ENCODE peak calls at places on chromosomes 2 and 18, in six cellular contexts. One of them, this sample, is unnamed.
A peak's percentile ranks its signal among the peaks of the same experiment; 100 is the strongest.

GRCh38 chr2:164538250-164538866 is 82.9 kb downstream of the GRB14 start:
- DNase-seq in endothelial cell of umbilical vein: peak; percentile 56
- DNase-seq in GM23248: peak; percentile 69
- DNase-seq in sigmoid colon: no peak
- DNase-seq in colonic mucosa: no peak
- DNase-seq in ascending aorta: no peak
- DNase-seq in this sample: no peak

GRCh38 chr2:43220982-43221659 is 5.3 kb downstream of the ZFP36L2 start:
- DNase-seq in sigmoid colon: peak; percentile 92
- DNase-seq in colonic mucosa: peak; percentile 73
- DNase-seq in endothelial cell of umbilical vein: peak; percentile 80
- DNase-seq in ascending aorta: no peak
- DNase-seq in GM23248: peak; percentile 72
- DNase-seq in this sample: no peak

GRCh38 chr2:122300758-122301157 is 545.3 kb downstream of the TSN start:
- DNase-seq in endothelial cell of umbilical vein: no peak
- DNase-seq in sigmoid colon: no peak
- DNase-seq in colonic mucosa: no peak
- DNase-seq in ascending aorta: no peak
- DNase-seq in GM23248: no peak
- DNase-seq in this sample: no peak

GRCh38 chr2:106812377-106812776 is 73.6 kb downstream of the ST6GAL2 start:
- DNase-seq in colonic mucosa: no peak
- DNase-seq in ascending aorta: no peak
- DNase-seq in GM23248: no peak
- DNase-seq in sigmoid colon: no peak
- DNase-seq in endothelial cell of umbilical vein: no peak
- DNase-seq in this sample: no peak

GRCh38 chr2:108707300-108707699 is 12.0 kb upstream of the RANBP2 start:
- DNase-seq in ascending aorta: no peak
- DNase-seq in sigmoid colon: no peak
- DNase-seq in GM23248: no peak
- DNase-seq in colonic mucosa: no peak
- DNase-seq in endothelial cell of umbilical vein: no peak
- DNase-seq in this sample: no peak

GRCh38 chr2:177056540-177056939 is 156.1 kb upstream of the HNRNPA3 start:
- DNase-seq in endothelial cell of umbilical vein: no peak
- DNase-seq in colonic mucosa: no peak
- DNase-seq in ascending aorta: no peak
- DNase-seq in sigmoid colon: peak; percentile 73
- DNase-seq in GM23248: peak; percentile 15
- DNase-seq in this sample: no peak

GRCh38 chr2:9403924-9404323 is 19.4 kb downstream of the ITGB1BP1 start:
- DNase-seq in endothelial cell of umbilical vein: peak; percentile 21
- DNase-seq in sigmoid colon: peak; percentile 9
- DNase-seq in GM23248: peak; percentile 66
- DNase-seq in colonic mucosa: no peak
- DNase-seq in ascending aorta: no peak
- DNase-seq in this sample: no peak

GRCh38 chr2:240577281-240578109 is 9.0 kb upstream of the CAPN10 start:
- DNase-seq in GM23248: no peak
- DNase-seq in sigmoid colon: no peak
- DNase-seq in ascending aorta: no peak
- DNase-seq in endothelial cell of umbilical vein: no peak
- DNase-seq in colonic mucosa: no peak
- DNase-seq in this sample: no peak

GRCh38 chr2:128311755-128312341 is 6.8 kb downstream of the HS6ST1 start:
- DNase-seq in colonic mucosa: peak; percentile 16
- DNase-seq in GM23248: no peak
- DNase-seq in endothelial cell of umbilical vein: no peak
- DNase-seq in sigmoid colon: peak; percentile 62
- DNase-seq in ascending aorta: peak; percentile 4
- DNase-seq in this sample: no peak

GRCh38 chr2:29000481-29000880 is 19.4 kb downstream of the TOGARAM2 start:
- DNase-seq in ascending aorta: peak; percentile 60
- DNase-seq in endothelial cell of umbilical vein: no peak
- DNase-seq in GM23248: no peak
- DNase-seq in colonic mucosa: peak; percentile 49
- DNase-seq in sigmoid colon: peak; percentile 79
- DNase-seq in this sample: no peak

GRCh38 chr2:219447242-219448098 is 12.8 kb downstream of the SPEG start:
- DNase-seq in endothelial cell of umbilical vein: no peak
- DNase-seq in colonic mucosa: no peak
- DNase-seq in sigmoid colon: peak; percentile 80
- DNase-seq in ascending aorta: no peak
- DNase-seq in GM23248: no peak
- DNase-seq in this sample: no peak

GRCh38 chr2:219451626-219452360 is 17.1 kb downstream of the SPEG start:
- DNase-seq in endothelial cell of umbilical vein: no peak
- DNase-seq in colonic mucosa: no peak
- DNase-seq in ascending aorta: no peak
- DNase-seq in sigmoid colon: peak; percentile 96
- DNase-seq in GM23248: no peak
- DNase-seq in this sample: no peak

GRCh38 chr2:219448776-219449476 is 14.3 kb downstream of the SPEG start:
- DNase-seq in endothelial cell of umbilical vein: no peak
- DNase-seq in ascending aorta: no peak
- DNase-seq in colonic mucosa: no peak
- DNase-seq in GM23248: no peak
- DNase-seq in sigmoid colon: peak; percentile 87
- DNase-seq in this sample: no peak

GRCh38 chr2:219448099-219448775 is 13.6 kb downstream of the SPEG start:
- DNase-seq in endothelial cell of umbilical vein: no peak
- DNase-seq in colonic mucosa: no peak
- DNase-seq in GM23248: no peak
- DNase-seq in sigmoid colon: no peak
- DNase-seq in ascending aorta: no peak
- DNase-seq in this sample: no peak

GRCh38 chr2:219449609-219450008 is 15.0 kb downstream of the SPEG start:
- DNase-seq in ascending aorta: no peak
- DNase-seq in colonic mucosa: no peak
- DNase-seq in sigmoid colon: no peak
- DNase-seq in endothelial cell of umbilical vein: no peak
- DNase-seq in GM23248: no peak
- DNase-seq in this sample: no peak
- H3K4me1 ChIP-seq in ascending aorta: peaks cover 91% of the 10 kb centered on the region
- H3K4me1 ChIP-seq in colonic mucosa: no peaks in the 10 kb centered on the region
- H3K4me1 ChIP-seq in sigmoid colon: no peaks in the 10 kb centered on the region
- H3K4me1 ChIP-seq in endothelial cell of umbilical vein: peaks cover 4% of the 10 kb centered on the region
- H3K4me1 ChIP-seq in GM23248: peaks cover 47% of the 10 kb centered on the region
- H3K4me1 ChIP-seq in this sample: peaks cover 28% of the 10 kb centered on the region

GRCh38 chr2:241668839-241669238 is 17.8 kb downstream of the DTYMK start:
- DNase-seq in GM23248: no peak
- DNase-seq in sigmoid colon: no peak
- DNase-seq in endothelial cell of umbilical vein: no peak
- DNase-seq in colonic mucosa: no peak
- DNase-seq in ascending aorta: no peak
- DNase-seq in this sample: no peak
- H3K36me3 ChIP-seq in GM23248: no peaks in the 10 kb centered on the region
- H3K36me3 ChIP-seq in sigmoid colon: peaks cover 37% of the 10 kb centered on the region
- H3K36me3 ChIP-seq in endothelial cell of umbilical vein: peaks cover 25% of the 10 kb centered on the region
- H3K36me3 ChIP-seq in colonic mucosa: peaks cover 9% of the 10 kb centered on the region
- H3K36me3 ChIP-seq in ascending aorta: peaks cover 69% of the 10 kb centered on the region
- H3K36me3 ChIP-seq in this sample: no peaks in the 10 kb centered on the region

DNA sequence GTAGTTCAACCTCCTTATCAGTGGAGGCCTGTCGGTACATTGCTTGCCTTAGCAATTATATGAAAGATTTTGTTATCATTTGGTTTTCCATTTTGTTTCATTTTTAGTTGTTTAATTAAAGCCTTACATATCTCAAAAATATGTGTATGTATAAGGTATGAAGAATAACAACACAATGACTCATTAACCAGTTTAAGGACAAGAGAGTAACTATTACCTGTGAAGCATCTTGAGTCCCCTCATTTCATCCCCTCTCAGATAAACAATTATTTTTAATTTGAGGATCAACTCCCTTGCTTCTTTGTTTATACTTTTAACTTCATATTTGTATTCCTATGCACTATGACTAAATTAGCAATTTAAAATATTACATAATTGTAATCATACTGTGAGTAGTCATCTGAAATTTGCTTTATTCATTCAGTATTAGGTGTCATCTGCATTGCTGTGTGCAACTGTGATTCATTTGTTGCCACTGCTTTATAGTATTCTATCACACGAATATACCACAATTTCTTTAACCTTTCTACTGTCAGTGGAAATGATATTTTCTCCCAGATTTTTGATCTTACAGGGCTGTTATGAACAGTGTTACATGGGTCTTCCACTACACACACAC is 126.4 kb downstream of the RNF152 start:
- DNase-seq in endothelial cell of umbilical vein: no peak
- DNase-seq in sigmoid colon: no peak
- DNase-seq in GM23248: no peak
- DNase-seq in colonic mucosa: no peak
- DNase-seq in ascending aorta: no peak
- DNase-seq in this sample: no peak
- H3K4me1 ChIP-seq in endothelial cell of umbilical vein: no peaks in the 10 kb centered on the region
- H3K4me1 ChIP-seq in sigmoid colon: no peaks in the 10 kb centered on the region
- H3K4me1 ChIP-seq in GM23248: peaks cover 16% of the 10 kb centered on the region
- H3K4me1 ChIP-seq in colonic mucosa: no peaks in the 10 kb centered on the region
- H3K4me1 ChIP-seq in ascending aorta: peaks cover 3% of the 10 kb centered on the region
- H3K4me1 ChIP-seq in this sample: no peaks in the 10 kb centered on the region

GRCh38 chr18:47882641-47883040 is 47.8 kb downstream of the SMAD2 start:
- DNase-seq in GM23248: peak; percentile 38
- DNase-seq in ascending aorta: no peak
- DNase-seq in colonic mucosa: no peak
- DNase-seq in sigmoid colon: no peak
- DNase-seq in endothelial cell of umbilical vein: no peak
- DNase-seq in this sample: no peak
- H3K36me3 ChIP-seq in GM23248: no peaks in the 10 kb centered on the region
- H3K36me3 ChIP-seq in ascending aorta: peaks cover 19% of the 10 kb centered on the region
- H3K36me3 ChIP-seq in colonic mucosa: no peaks in the 10 kb centered on the region
- H3K36me3 ChIP-seq in sigmoid colon: no peaks in the 10 kb centered on the region
- H3K36me3 ChIP-seq in endothelial cell of umbilical vein: no peaks in the 10 kb centered on the region
- H3K36me3 ChIP-seq in this sample: peaks cover 29% of the 10 kb centered on the region

GRCh38 chr2:218284106-218284811 is 8.0 kb downstream of the TMBIM1 start:
- DNase-seq in endothelial cell of umbilical vein: peak; percentile 34
- DNase-seq in colonic mucosa: no peak
- DNase-seq in sigmoid colon: peak; percentile 88
- DNase-seq in ascending aorta: no peak
- DNase-seq in GM23248: peak; percentile 94
- DNase-seq in this sample: no peak

GRCh38 chr2:218282173-218282991 is 9.9 kb downstream of the TMBIM1 start:
- DNase-seq in colonic mucosa: no peak
- DNase-seq in sigmoid colon: peak; percentile 92
- DNase-seq in GM23248: peak; percentile 89
- DNase-seq in endothelial cell of umbilical vein: peak; percentile 64
- DNase-seq in ascending aorta: no peak
- DNase-seq in this sample: no peak

GRCh38 chr2:218278531-218279360 is 8.4 kb downstream of the PNKD start:
- DNase-seq in GM23248: no peak
- DNase-seq in colonic mucosa: no peak
- DNase-seq in sigmoid colon: no peak
- DNase-seq in endothelial cell of umbilical vein: no peak
- DNase-seq in ascending aorta: no peak
- DNase-seq in this sample: no peak

GRCh38 chr2:218280260-218280870 is 10.0 kb downstream of the PNKD start:
- DNase-seq in sigmoid colon: no peak
- DNase-seq in GM23248: no peak
- DNase-seq in ascending aorta: no peak
- DNase-seq in colonic mucosa: no peak
- DNase-seq in endothelial cell of umbilical vein: no peak
- DNase-seq in this sample: no peak

GRCh38 chr2:218281449-218281848 is 10.9 kb downstream of the TMBIM1 start:
- DNase-seq in ascending aorta: no peak
- DNase-seq in GM23248: peak; percentile 63
- DNase-seq in sigmoid colon: peak; percentile 83
- DNase-seq in colonic mucosa: no peak
- DNase-seq in endothelial cell of umbilical vein: no peak
- DNase-seq in this sample: no peak
- H3K4me1 ChIP-seq in ascending aorta: peaks cover 60% of the 10 kb centered on the region
- H3K4me1 ChIP-seq in GM23248: peaks cover 53% of the 10 kb centered on the region
- H3K4me1 ChIP-seq in sigmoid colon: no peaks in the 10 kb centered on the region
- H3K4me1 ChIP-seq in colonic mucosa: peaks cover 25% of the 10 kb centered on the region
- H3K4me1 ChIP-seq in endothelial cell of umbilical vein: peaks cover 37% of the 10 kb centered on the region
- H3K4me1 ChIP-seq in this sample: peaks cover 72% of the 10 kb centered on the region

GRCh38 chr2:86072271-86072858 is 33.3 kb downstream of the POLR1A start:
- DNase-seq in sigmoid colon: no peak
- DNase-seq in GM23248: no peak
- DNase-seq in colonic mucosa: no peak
- DNase-seq in endothelial cell of umbilical vein: peak; percentile 84
- DNase-seq in ascending aorta: no peak
- DNase-seq in this sample: peak; percentile 68
- H3K36me3 ChIP-seq in sigmoid colon: no peaks in the 10 kb centered on the region
- H3K36me3 ChIP-seq in GM23248: peaks cover 23% of the 10 kb centered on the region
- H3K36me3 ChIP-seq in colonic mucosa: peaks cover 6% of the 10 kb centered on the region
- H3K36me3 ChIP-seq in endothelial cell of umbilical vein: peaks cover 25% of the 10 kb centered on the region
- H3K36me3 ChIP-seq in ascending aorta: peaks cover 51% of the 10 kb centered on the region
- H3K36me3 ChIP-seq in this sample: no peaks in the 10 kb centered on the region

DNA sequence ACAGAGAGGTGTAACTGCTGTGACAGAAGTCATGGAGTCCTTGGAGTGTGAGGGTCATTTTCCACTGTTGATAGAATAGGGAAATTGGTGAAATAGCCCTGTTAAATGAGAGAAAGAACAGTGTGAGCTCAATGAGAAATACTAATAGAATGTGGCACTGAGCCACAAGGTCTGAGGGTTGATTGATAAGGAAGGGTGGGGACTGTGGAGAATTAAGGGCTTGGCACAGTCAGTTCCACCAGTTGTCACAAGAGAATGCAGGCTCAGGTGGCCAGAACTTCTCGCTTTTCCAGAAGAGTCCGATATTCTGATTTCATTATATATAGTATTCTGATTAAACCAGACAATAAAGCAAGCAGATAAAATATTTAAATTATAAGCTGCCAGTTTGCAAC is 9.1 kb upstream of the IL1RN start:
- DNase-seq in ascending aorta: no peak
- DNase-seq in sigmoid colon: no peak
- DNase-seq in endothelial cell of umbilical vein: no peak
- DNase-seq in colonic mucosa: no peak
- DNase-seq in GM23248: no peak
- DNase-seq in this sample: no peak
- H3K4me1 ChIP-seq in ascending aorta: no peaks in the 10 kb centered on the region
- H3K4me1 ChIP-seq in sigmoid colon: no peaks in the 10 kb centered on the region
- H3K4me1 ChIP-seq in endothelial cell of umbilical vein: no peaks in the 10 kb centered on the region
- H3K4me1 ChIP-seq in colonic mucosa: no peaks in the 10 kb centered on the region
- H3K4me1 ChIP-seq in GM23248: peaks cover 9% of the 10 kb centered on the region
- H3K4me1 ChIP-seq in this sample: no peaks in the 10 kb centered on the region

GRCh38 chr2:219634171-219634940 is 6.9 kb downstream of the SLC4A3 start:
- DNase-seq in GM23248: no peak
- DNase-seq in sigmoid colon: no peak
- DNase-seq in endothelial cell of umbilical vein: no peak
- DNase-seq in colonic mucosa: no peak
- DNase-seq in ascending aorta: no peak
- DNase-seq in this sample: no peak

GRCh38 chr2:219633276-219634065 is 6.0 kb downstream of the SLC4A3 start:
- DNase-seq in colonic mucosa: no peak
- DNase-seq in ascending aorta: no peak
- DNase-seq in sigmoid colon: no peak
- DNase-seq in endothelial cell of umbilical vein: no peak
- DNase-seq in GM23248: no peak
- DNase-seq in this sample: no peak

GRCh38 chr2:219636144-219636915 is 8.9 kb downstream of the SLC4A3 start:
- DNase-seq in endothelial cell of umbilical vein: no peak
- DNase-seq in sigmoid colon: peak; percentile 53
- DNase-seq in GM23248: no peak
- DNase-seq in colonic mucosa: no peak
- DNase-seq in ascending aorta: no peak
- DNase-seq in this sample: no peak

GRCh38 chr2:219636941-219637841 is 9.8 kb downstream of the SLC4A3 start:
- DNase-seq in sigmoid colon: no peak
- DNase-seq in GM23248: no peak
- DNase-seq in ascending aorta: no peak
- DNase-seq in colonic mucosa: no peak
- DNase-seq in endothelial cell of umbilical vein: no peak
- DNase-seq in this sample: no peak

GRCh38 chr2:219634951-219635751 is 7.7 kb downstream of the SLC4A3 start:
- DNase-seq in colonic mucosa: no peak
- DNase-seq in endothelial cell of umbilical vein: no peak
- DNase-seq in ascending aorta: no peak
- DNase-seq in sigmoid colon: peak; percentile 46
- DNase-seq in GM23248: no peak
- DNase-seq in this sample: no peak
- H3K36me3 ChIP-seq in colonic mucosa: no peaks in the 10 kb centered on the region
- H3K36me3 ChIP-seq in endothelial cell of umbilical vein: no peaks in the 10 kb centered on the region
- H3K36me3 ChIP-seq in ascending aorta: no peaks in the 10 kb centered on the region
- H3K36me3 ChIP-seq in sigmoid colon: no peaks in the 10 kb centered on the region
- H3K36me3 ChIP-seq in GM23248: no peaks in the 10 kb centered on the region
- H3K36me3 ChIP-seq in this sample: peaks cover 42% of the 10 kb centered on the region